ENCODE peak calls at places on chromosome 21, in eight cellular contexts. L is activated effector memory CD4-positive, alpha-beta T cell treated with Interleukin-2 at 50 U/mL for 16 hours; Q is CD8-positive, alpha-beta memory T cell; A is DMS153; R is neuronal stem cell; C is astrocyte of the cerebellum; H is epithelial cell of esophagus; P is naive thymus-derived CD8-positive, alpha-beta T cell. Y is an unnamed sample.

GRCh38 chr21:45111703-45112102 is 37.3 kb downstream of the ADARB1 start:
- DNase-seq in L (no peak), Q (no peak), A (no peak), R (no peak), C (no peak), H (no peak), P (no peak), Y (no peak)

GRCh38 chr21:38985423-38986378 is 180.0 kb downstream of the ETS2 start:
- DNase-seq in L (no peak), Q (no peak), A (peak; percentile 87), R (no peak), C (peak; percentile 80), H (peak; percentile 91), P (no peak), Y (no peak)

GRCh38 chr21:45334134-45334533 is 46.4 kb upstream of the POFUT2 start:
- DNase-seq in L (no peak), Q (peak; percentile 25), A (no peak), R (no peak), C (no peak), H (no peak), P (no peak), Y (no peak)

GRCh38 chr21:44455524-44456206 is 355 bp downstream of the LRRC3 start:
- DNase-seq in L (no peak), Q (peak; percentile 45), A (peak; percentile 8), R (peak; percentile 42), C (no peak), H (peak; percentile 2), P (no peak), Y (peak; percentile 27)

GRCh38 chr21:44255519-44255981 is 6.1 kb downstream of the DNMT3L start:
- DNase-seq in L (no peak), Q (no peak), A (no peak), R (no peak), C (no peak), H (no peak), P (no peak), Y (no peak)

GRCh38 chr21:46109251-46110221 is 11.6 kb downstream of the COL6A2 start:
- DNase-seq in L (no peak), Q (peak; percentile 31), A (no peak), R (no peak), C (no peak), H (no peak), P (no peak), Y (no peak)

GRCh38 chr21:41390043-41390639 is 28.3 kb downstream of the MX2 start:
- DNase-seq in L (no peak), Q (no peak), A (no peak), R (no peak), C (no peak), H (no peak), P (no peak), Y (no peak)

GRCh38 chr21:36707763-36708511 is 9.0 kb downstream of the SIM2 start:
- DNase-seq in L (no peak), Q (no peak), A (no peak), R (peak; percentile 29), C (no peak), H (no peak), P (no peak), Y (no peak)

GRCh38 chr21:38853421-38853919 is 47.7 kb downstream of the ETS2 start:
- DNase-seq in L (no peak), Q (no peak), A (peak; percentile 73), R (no peak), C (peak; percentile 89), H (peak; percentile 97), P (no peak), Y (peak; percentile 88)

Y was measured in endothelial cell of umbilical vein.